ENCODE peak calls at places on chromosomes 13 and 19, in seven cellular contexts. T is mesendoderm, R is mesenchymal stem cell, H is neuronal stem cell, M is IMR-90, E is H1, A is trophoblast cell. G is an unnamed sample.

GRCh38 chr19:16337809-16338469 is 13.3 kb downstream of the KLF2 start:
- DNase-seq in H (no peak), M (no peak), E (no peak), A (no peak), R (peak; percentile 23), T (no peak), G (no peak)

GRCh38 chr19:4187313-4188122 is 5.0 kb downstream of the ANKRD24 start:
- DNase-seq in T (no peak), M (no peak), A (no peak), H (no peak), R (no peak), E (no peak), G (no peak)

GRCh38 chr19:10289836-10290438 is at the start of gene ICAM5:
- DNase-seq in M (peak; percentile 42), H (no peak), T (no peak), E (no peak), A (no peak), R (no peak), G (peak; percentile 45)

GRCh38 chr13:22940736-22941135 is 240.0 kb upstream of the SGCG start:
- DNase-seq in M (no peak), H (no peak), T (no peak), A (no peak), E (no peak), R (no peak), G (no peak)

GRCh38 chr13:110245421-110245899 is 61.5 kb downstream of the COL4A1 start:
- DNase-seq in T (no peak), E (peak; percentile 43), H (no peak), A (no peak), R (peak; percentile 48), M (peak; percentile 76), G (no peak)

GRCh38 chr19:33723512-33723911 is 73.2 kb upstream of the KCTD15 start:
- DNase-seq in H (no peak), A (no peak), M (no peak), E (no peak), T (no peak), R (no peak), G (no peak)

GRCh38 chr19:37346091-37346490 is 24.8 kb upstream of the ZNF527 start:
- DNase-seq in R (no peak), H (no peak), T (no peak), E (no peak), M (no peak), A (no peak), G (no peak)

GRCh38 chr13:75694742-75695141 is 58.6 kb downstream of the LMO7 start:
- DNase-seq in R (no peak), E (no peak), M (no peak), A (no peak), T (no peak), H (no peak), G (no peak)

GRCh38 chr13:36358352-36358751 is 12.2 kb upstream of the SPART start:
- DNase-seq in H (no peak), M (no peak), A (no peak), T (no peak), E (no peak), R (no peak), G (no peak)

GRCh38 chr19:42203700-42204099 is 13.8 kb downstream of the DEDD2 start:
- DNase-seq in M (no peak), H (no peak), A (no peak), E (no peak), R (no peak), T (no peak), G (no peak)

GRCh38 chr19:11164879-11165406 is 9.4 kb upstream of the SPC24 start:
- DNase-seq in H (no peak), A (no peak), T (no peak), M (peak; percentile 61), R (no peak), E (no peak), G (no peak)

GRCh38 chr13:70249332-70250064 is 141.2 kb upstream of the KLHL1 start:
- DNase-seq in T (peak; percentile 83), M (no peak), H (peak; percentile 21), E (no peak), R (peak; percentile 91), A (no peak), G (peak; percentile 35)

GRCh38 chr13:112903606-112904195 is 65.3 kb upstream of the MCF2L start:
- DNase-seq in A (no peak), E (no peak), T (no peak), R (no peak), H (no peak), M (no peak), G (peak; percentile 25)

GRCh38 chr19:41248895-41249294 is 15.3 kb upstream of the HNRNPUL1 start:
- DNase-seq in T (peak; percentile 67), H (no peak), M (no peak), R (no peak), E (no peak), A (no peak), G (no peak)

GRCh38 chr19:10797078-10797477 is 38.9 kb downstream of the TMED1 start:
- DNase-seq in T (no peak), R (no peak), E (no peak), A (no peak), H (no peak), M (no peak), G (no peak)

GRCh38 chr19:31326329-31327028 is 22.8 kb downstream of the TSHZ3 start:
- DNase-seq in R (peak; percentile 81), A (no peak), E (no peak), T (no peak), H (no peak), M (peak; percentile 80), G (no peak)

GRCh38 chr13:93476175-93476574 is 249.6 kb downstream of the GPC6 start:
- DNase-seq in R (peak; percentile 96), M (peak; percentile 91), E (no peak), T (peak; percentile 65), H (no peak), A (no peak), G (no peak)

GRCh38 chr13:45119469-45119989 is 781 bp upstream of the GTF2F2 start:
- DNase-seq in T (no peak), A (no peak), H (no peak), E (no peak), R (peak; percentile 51), M (peak; percentile 77), G (no peak)

GRCh38 chr13:81184556-81185265 is 843.8 kb upstream of the SPRY2 start:
- DNase-seq in A (no peak), T (peak; percentile 86), M (peak; percentile 4), H (no peak), E (no peak), R (no peak), G (no peak)

GRCh38 chr19:18833141-18833476 is 1.4 kb downstream of the UPF1 start:
- DNase-seq in H (no peak), A (no peak), E (no peak), T (no peak), M (no peak), R (peak; percentile 34), G (no peak)

GRCh38 chr19:47848871-47849473 is 10.1 kb upstream of the TPRX2 start:
- DNase-seq in T (peak; percentile 90), E (peak; percentile 91), A (no peak), H (peak; percentile 80), M (no peak), R (peak; percentile 22), G (peak; percentile 79)

GRCh38 chr19:4991538-4991937 is 22.6 kb downstream of the KDM4B start:
- DNase-seq in H (no peak), E (no peak), T (no peak), M (no peak), A (peak; percentile 95), R (no peak), G (no peak)

GRCh38 chr19:35565016-35565856 is 1.8 kb upstream of the ATP4A start:
- DNase-seq in M (no peak), T (no peak), H (no peak), R (no peak), A (no peak), E (no peak), G (no peak)

GRCh38 chr19:48006762-48007161 is 12.3 kb downstream of the ELSPBP1 start:
- DNase-seq in A (no peak), H (no peak), E (peak; percentile 61), M (no peak), T (peak; percentile 50), R (no peak), G (peak; percentile 33)

GRCh38 chr19:15461694-15462093 is 2.6 kb downstream of the RASAL3 start:
- DNase-seq in H (no peak), R (no peak), M (no peak), E (no peak), T (no peak), A (no peak), G (no peak)

DNA sequence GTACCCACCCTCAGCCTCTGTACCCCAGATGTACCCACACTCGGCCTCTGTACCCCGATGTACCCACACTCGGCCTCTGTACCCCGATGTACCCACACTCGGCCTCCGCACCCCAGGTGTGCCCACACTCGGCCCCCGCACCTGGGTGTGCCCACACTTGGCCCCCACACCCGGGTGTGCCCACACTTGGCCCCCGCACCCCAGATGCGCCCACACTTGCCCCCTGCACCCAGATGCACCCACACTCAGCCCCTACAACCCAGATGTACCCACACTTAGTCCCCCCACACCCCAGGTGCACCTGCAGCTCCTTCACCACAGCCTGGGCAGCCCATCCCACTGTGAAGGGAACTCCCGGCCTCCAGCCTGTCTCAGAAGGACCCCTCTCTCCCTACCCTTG is 69.7 kb downstream of the PEX11G start:
- DNase-seq in T (no peak), M (no peak), A (no peak), E (no peak), R (no peak), H (no peak), G (no peak)
- H2AK5ac ChIP-seq in T (no peak overlapping the region), M (no peak overlapping the region), A (peak overlapping the region; percentile 64), E (no peak overlapping the region), R (no peak overlapping the region), H (no peak overlapping the region), G (no peak overlapping the region)

DNA sequence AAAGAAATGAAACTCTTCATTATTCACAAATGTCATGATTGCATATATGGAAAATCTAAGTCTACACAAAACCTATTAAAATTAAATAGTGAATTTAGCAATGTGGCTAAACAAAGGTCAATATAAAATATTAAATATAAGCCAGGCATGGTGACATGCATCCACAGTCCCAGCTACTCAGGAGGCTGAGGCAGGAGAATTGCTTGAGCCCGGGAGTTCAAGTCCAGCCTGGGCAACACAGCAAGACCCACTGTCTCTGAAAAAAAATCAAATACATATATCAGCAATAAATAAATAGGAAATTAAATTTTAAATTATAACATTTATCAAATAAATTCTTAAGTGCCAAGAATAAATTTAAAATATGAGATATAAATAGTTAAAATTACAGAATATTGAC is 11.9 kb downstream of the PSMC4 start:
- DNase-seq in H (no peak), T (no peak), M (no peak), E (no peak), A (no peak), R (no peak), G (no peak)
- H2AK5ac ChIP-seq in H (no peak overlapping the region), T (no peak overlapping the region), M (no peak overlapping the region), E (no peak overlapping the region), A (no peak overlapping the region), R (no peak overlapping the region), G (no peak overlapping the region)

DNA sequence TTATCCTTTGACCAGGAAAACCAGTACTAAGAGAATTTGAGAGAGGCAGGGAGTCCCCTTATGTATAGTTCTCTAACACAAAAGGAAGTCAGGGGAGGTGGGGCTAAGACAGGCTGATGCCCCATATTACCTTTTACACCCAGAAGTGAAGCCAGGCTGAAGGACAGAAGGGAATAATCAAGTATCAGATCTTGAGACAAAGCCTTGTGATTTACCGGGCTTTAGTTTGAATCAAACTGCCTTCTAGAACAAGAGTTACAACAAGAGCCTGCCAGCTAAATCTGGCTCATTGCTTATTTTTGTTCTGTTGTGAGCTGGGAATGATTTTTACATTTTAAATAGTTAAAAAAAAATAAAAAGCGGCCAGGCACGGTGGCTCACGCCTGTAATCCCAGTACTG is 169.7 kb upstream of the STARD13 start:
- DNase-seq in T (no peak), M (no peak), R (no peak), A (no peak), E (no peak), H (no peak), G (no peak)
- H2AK5ac ChIP-seq in T (no peak overlapping the region), M (no peak overlapping the region), R (no peak overlapping the region), A (no peak overlapping the region), E (no peak overlapping the region), H (no peak overlapping the region), G (no peak overlapping the region)

GRCh38 chr19:46813570-46814358 is 25.4 kb upstream of the SLC1A5 start:
- DNase-seq in E (no peak), T (no peak), H (no peak), R (peak; percentile 34), M (peak; percentile 46), A (no peak), G (no peak)
- H2AK5ac ChIP-seq in E (no peak overlapping the region), T (no peak overlapping the region), H (no peak overlapping the region), R (no peak overlapping the region), M (no peak overlapping the region), A (no peak overlapping the region), G (no peak overlapping the region)